ENCODE peak calls at places on chromosomes 11 and 22, in eight cellular contexts. B is GM23338, F is OCI-LY7, S is HCT116, X is MM.1S, U is hepatocyte, E is SK-N-SH, O is PC-3. Y is an unnamed sample.

GRCh38 chr11:97908354-97908753 is 1112.4 kb upstream of the CNTN5 start:
- DNase-seq in B (peak; percentile 29), F (no peak), S (no peak), X (no peak), U (no peak), E (no peak), O (no peak), Y (no peak)

GRCh38 chr22:38725900-38726655 is 20.3 kb downstream of the GTPBP1 start:
- DNase-seq in B (no peak), F (no peak), S (no peak), X (peak; percentile 2), U (no peak), E (no peak), O (no peak), Y (no peak)

GRCh38 chr11:117887431-117888139 is 11.1 kb upstream of the FXYD6 start:
- DNase-seq in B (no peak), F (no peak), S (no peak), X (no peak), U (no peak), E (no peak), O (no peak), Y (no peak)

GRCh38 chr11:46391578-46392420 is at the start of gene CHRM4:
- DNase-seq in B (peak; percentile 70), F (no peak), S (no peak), X (no peak), U (peak; percentile 76), E (peak; percentile 94), O (no peak), Y (peak; percentile 77)

GRCh38 chr11:45141171-45141570 is 5.3 kb upstream of the PRDM11 start:
- DNase-seq in B (no peak), F (no peak), S (no peak), X (peak; percentile 51), U (no peak), E (no peak), O (no peak), Y (no peak)

GRCh38 chr11:61021661-61022212 is 50.3 kb downstream of the CD6 start:
- DNase-seq in B (peak; percentile 90), F (peak; percentile 60), S (no peak), X (no peak), U (peak; percentile 56), E (no peak), O (no peak), Y (peak; percentile 54)

GRCh38 chr22:30202531-30203006 is 44.0 kb downstream of the LIF start:
- DNase-seq in B (no peak), F (no peak), S (no peak), X (no peak), U (peak; percentile 52), E (no peak), O (peak; percentile 78), Y (peak; percentile 45)

GRCh38 chr11:31414338-31414737 is 44.7 kb downstream of the DNAJC24 start:
- DNase-seq in B (no peak), F (no peak), S (no peak), X (no peak), U (no peak), E (no peak), O (peak; percentile 40), Y (no peak)

GRCh38 chr11:14362613-14363012 is 3.6 kb upstream of the RRAS2 start:
- DNase-seq in B (no peak), F (no peak), S (no peak), X (no peak), U (no peak), E (no peak), O (no peak), Y (no peak)

GRCh38 chr11:64490562-64491216 is 100.3 kb upstream of the SLC22A12 start:
- DNase-seq in B (no peak), F (no peak), S (no peak), X (no peak), U (no peak), E (no peak), O (no peak), Y (no peak)

GRCh38 chr11:46537851-46538295 is 56.0 kb downstream of the AMBRA1 start:
- DNase-seq in B (peak; percentile 97), F (peak; percentile 80), S (peak; percentile 68), X (peak; percentile 72), U (peak; percentile 86), E (peak; percentile 77), O (peak; percentile 80), Y (peak; percentile 90)

GRCh38 chr11:94776351-94777321 is 8.5 kb downstream of the AMOTL1 start:
- DNase-seq in B (no peak), F (no peak), S (no peak), X (peak; percentile 14), U (no peak), E (no peak), O (peak; percentile 69), Y (peak; percentile 41)

GRCh38 chr11:70567680-70568503 is 169.6 kb downstream of the CTTN start:
- DNase-seq in B (peak; percentile 51), F (no peak), S (no peak), X (no peak), U (peak; percentile 61), E (no peak), O (no peak), Y (peak; percentile 51)

GRCh38 chr11:12258451-12258850 is 118.9 kb upstream of the PARVA start:
- DNase-seq in B (no peak), F (no peak), S (no peak), X (no peak), U (peak; percentile 77), E (no peak), O (peak; percentile 47), Y (no peak)

GRCh38 chr11:23079382-23079813 is 219.1 kb upstream of the CCDC179 start:
- DNase-seq in B (no peak), F (no peak), S (no peak), X (no peak), U (no peak), E (no peak), O (peak; percentile 36), Y (no peak)

GRCh38 chr22:46122511-46122971 is 27.8 kb upstream of the PPARA start:
- DNase-seq in B (peak; percentile 73), F (peak; percentile 73), S (peak; percentile 8), X (peak; percentile 67), U (peak; percentile 80), E (peak; percentile 95), O (peak; percentile 69), Y (peak; percentile 84)

GRCh38 chr11:109914038-109914437 is 179.2 kb upstream of the ZC3H12C start:
- DNase-seq in B (peak; percentile 44), F (no peak), S (peak; percentile 15), X (no peak), U (peak; percentile 9), E (no peak), O (peak; percentile 84), Y (no peak)

GRCh38 chr11:75031771-75032549 is 43.2 kb downstream of the NEU3 start:
- DNase-seq in B (peak; percentile 93), F (peak; percentile 73), S (peak; percentile 52), X (peak; percentile 42), U (peak; percentile 88), E (peak; percentile 68), O (peak; percentile 84), Y (peak; percentile 81)

GRCh38 chr11:8056810-8057463 is 24.1 kb upstream of the TUB start:
- DNase-seq in B (no peak), F (no peak), S (no peak), X (no peak), U (peak; percentile 85), E (no peak), O (no peak), Y (no peak)

GRCh38 chr11:26805001-26805400 is 83.1 kb upstream of the SLC5A12 start:
- DNase-seq in B (peak; percentile 26), F (no peak), S (no peak), X (no peak), U (no peak), E (no peak), O (no peak), Y (no peak)

GRCh38 chr11:35783803-35784202 is 121.2 kb downstream of the TRIM44 start:
- DNase-seq in B (no peak), F (no peak), S (no peak), X (no peak), U (no peak), E (no peak), O (no peak), Y (no peak)
- TF ChIP-seq EZH2phosphoT487 in B (no peak), F (no peak), S (no peak), X (no peak), U (no peak), E (no peak), O (no peak), Y (no peak)

GRCh38 chr11:29432719-29433325 is 584.0 kb downstream of the KCNA4 start:
- DNase-seq in B (peak; percentile 49), F (peak; percentile 20), S (peak; percentile 3), X (peak; percentile 14), U (peak; percentile 30), E (peak; percentile 14), O (peak; percentile 63), Y (peak; percentile 24)
- TF ChIP-seq CTCF in B (peak; percentile 71), F (peak; percentile 86), S (peak; percentile 30), X (peak; percentile 58), U (peak; percentile 70), E (peak; percentile 76), O (peak; percentile 71), Y (peak; percentile 70)

DNA sequence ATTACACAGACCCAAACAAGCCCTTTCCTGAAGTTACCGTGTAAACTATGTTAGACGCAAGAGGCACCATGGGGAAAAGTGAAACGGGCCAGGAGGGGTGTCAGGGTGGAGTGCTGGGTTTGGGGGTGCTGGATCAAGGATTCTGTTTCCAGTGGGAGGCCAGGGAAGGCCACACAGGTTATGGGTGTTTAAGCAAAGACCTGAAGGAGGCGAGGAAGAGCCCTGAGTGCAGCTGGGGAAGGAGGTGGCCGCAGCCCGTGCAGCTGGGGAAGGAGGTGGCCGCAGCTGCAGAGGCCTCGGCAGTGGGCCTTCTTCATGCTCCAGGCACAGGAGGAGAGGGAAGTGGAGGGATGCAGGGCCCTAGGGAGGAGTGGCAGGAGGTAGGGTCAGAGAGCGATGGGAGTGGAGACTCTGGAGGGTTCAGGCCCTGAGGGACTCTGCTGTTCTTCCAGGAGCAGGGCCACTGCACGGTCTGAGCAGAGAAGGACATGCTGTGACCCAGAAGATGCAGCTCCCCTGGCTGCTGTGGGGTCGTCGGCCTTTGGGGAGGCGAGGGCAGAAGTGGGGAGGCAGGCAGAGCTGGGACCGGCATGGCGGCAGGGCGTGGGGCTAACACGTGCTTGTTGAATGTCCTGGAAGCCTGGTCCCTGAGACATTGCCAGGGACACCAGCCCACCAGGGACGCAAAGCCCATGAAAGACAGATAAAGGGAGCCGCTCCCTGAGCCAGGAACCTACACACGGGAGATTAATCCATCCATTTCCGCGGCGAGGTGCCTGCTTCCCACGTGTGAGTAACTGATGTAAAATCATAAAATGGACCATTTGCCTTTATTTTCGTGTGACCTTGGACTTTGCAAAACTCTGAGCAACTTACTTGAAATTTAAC is 1049.1 kb downstream of the BRD1 start:
- DNase-seq in B (no peak), F (no peak), S (no peak), X (no peak), U (no peak), E (no peak), O (no peak), Y (no peak)
- TF ChIP-seq EZH2phosphoT487 in B (no peak), F (no peak), S (no peak), X (no peak), U (no peak), E (no peak), O (no peak), Y (no peak)

DNA sequence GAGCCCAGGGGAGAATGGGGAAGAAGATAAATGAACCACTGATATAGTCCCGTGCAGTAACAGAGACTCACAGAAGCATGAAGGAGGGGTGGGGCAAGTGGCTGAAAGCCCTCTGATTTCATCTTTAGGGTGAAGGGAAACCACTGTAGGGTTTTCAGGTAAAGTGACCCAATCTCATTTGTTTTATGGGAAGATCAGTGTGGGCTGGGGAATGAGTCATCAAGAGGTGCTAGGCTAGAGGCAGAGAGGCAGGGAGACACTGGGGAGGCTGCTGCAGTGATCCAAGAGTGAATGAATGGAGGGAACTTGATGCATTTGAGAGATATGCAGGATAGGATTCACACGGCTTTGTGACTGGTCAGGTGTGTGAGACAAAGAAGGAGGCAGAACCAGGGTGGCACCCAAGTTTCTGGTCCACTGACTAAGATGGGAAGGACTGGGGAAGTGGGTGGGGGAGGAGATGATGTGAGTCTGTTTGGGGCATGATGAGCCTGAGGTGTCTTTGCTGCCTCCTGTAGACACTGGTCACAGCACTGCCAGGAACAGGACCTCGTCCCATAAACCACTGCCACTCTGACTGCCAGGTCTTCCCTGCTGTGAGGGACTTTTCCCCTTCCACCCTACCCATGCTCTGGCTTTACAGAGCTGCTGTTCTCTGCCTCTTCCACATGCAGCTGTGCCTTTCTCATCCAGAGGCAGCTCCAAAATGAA is 239.0 kb downstream of the TENM4 start:
- DNase-seq in B (no peak), F (no peak), S (no peak), X (no peak), U (no peak), E (no peak), O (peak; percentile 13), Y (no peak)
- TF ChIP-seq CTCF in B (no peak), F (no peak), S (no peak), X (no peak), U (no peak), E (no peak), O (no peak), Y (no peak)